ENCODE peak calls at places on chromosomes 12 and 14, in five cellular contexts. I, T, Q, P and D are unnamed samples.

GRCh38 chr12:69836015-69836414 is 11.0 kb downstream of the MYRFL start:
- DNase-seq in Q (no peak), T (no peak), P (no peak), I (no peak), D (no peak)

GRCh38 chr12:58882796-58883195 is 37.5 kb downstream of the LRIG3 start:
- DNase-seq in I (no peak), T (no peak), Q (no peak), P (no peak), D (no peak)

GRCh38 chr14:50666772-50667490 is 1.2 kb downstream of the SAV1 start:
- DNase-seq in Q (peak; percentile 40), I (peak; percentile 18), P (peak; percentile 60), T (peak; percentile 27), D (no peak)

GRCh38 chr14:77000340-77001235 is 27.9 kb downstream of the IRF2BPL start:
- DNase-seq in I (no peak), T (peak; percentile 62), P (peak; percentile 58), Q (no peak), D (no peak)

GRCh38 chr12:3138896-3139590 is 61.9 kb downstream of the TSPAN9 start:
- DNase-seq in P (no peak), I (no peak), Q (no peak), T (no peak), D (no peak)

GRCh38 chr14:74579447-74580274 is 32.4 kb downstream of the LTBP2 start:
- DNase-seq in P (peak; percentile 37), I (no peak), T (no peak), Q (no peak), D (no peak)

GRCh38 chr14:82642425-82642824 is 1108.8 kb upstream of the SEL1L start:
- DNase-seq in T (no peak), P (peak; percentile 32), I (no peak), Q (peak; percentile 32), D (no peak)

GRCh38 chr12:52119398-52120254 is 40.1 kb downstream of the SMIM41 start:
- DNase-seq in T (no peak), Q (peak; percentile 75), I (peak; percentile 30), P (no peak), D (peak; percentile 81)

GRCh38 chr12:123912415-123913385 is 59.9 kb downstream of the CCDC92 start:
- DNase-seq in T (no peak), Q (no peak), I (no peak), P (no peak), D (no peak)

GRCh38 chr14:102055181-102055901 is 31.5 kb downstream of the HSP90AA1 start:
- DNase-seq in Q (no peak), I (no peak), T (no peak), P (no peak), D (no peak)

GRCh38 chr12:20883288-20883687 is 72.8 kb downstream of the SLCO1B3 start:
- DNase-seq in I (no peak), Q (no peak), P (no peak), T (no peak), D (no peak)

GRCh38 chr14:89502966-89503365 is 85.9 kb upstream of the FOXN3 start:
- DNase-seq in T (no peak), P (no peak), Q (no peak), I (no peak), D (no peak)

GRCh38 chr12:127260959-127261358 is 1006.0 kb upstream of the TMEM132C start:
- DNase-seq in T (no peak), P (no peak), I (no peak), Q (no peak), D (no peak)

GRCh38 chr12:72618764-72619163 is 346.6 kb downstream of the TRHDE start:
- DNase-seq in P (no peak), T (no peak), Q (no peak), I (no peak), D (no peak)

GRCh38 chr12:27498761-27499160 is 25.2 kb upstream of the PPFIBP1 start:
- DNase-seq in T (no peak), Q (no peak), P (no peak), I (no peak), D (no peak)